ENCODE peak calls at places on chromosomes 1 and 21, in seven cellular contexts. One of them, this sample, is unnamed.
A peak's percentile ranks its signal among the peaks of the same experiment; 100 is the strongest.

GRCh38 chr1:25519624-25520023 is 23.8 kb upstream of the LDLRAP1 start:
- DNase-seq in colonic mucosa: no peak
- DNase-seq in fibroblast of pulmonary artery: peak; percentile 47
- DNase-seq in suprapubic skin: no peak
- DNase-seq in GM10248: no peak
- DNase-seq in heart right ventricle: no peak
- DNase-seq in uterus: no peak
- DNase-seq in this sample: no peak

GRCh38 chr1:157357111-157357510 is 195.2 kb downstream of the FCRL5 start:
- DNase-seq in heart right ventricle: peak; percentile 26
- DNase-seq in colonic mucosa: no peak
- DNase-seq in fibroblast of pulmonary artery: no peak
- DNase-seq in GM10248: no peak
- DNase-seq in suprapubic skin: no peak
- DNase-seq in uterus: no peak
- DNase-seq in this sample: no peak

GRCh38 chr1:46535063-46535462 is 16.4 kb downstream of the KNCN start:
- DNase-seq in GM10248: no peak
- DNase-seq in suprapubic skin: no peak
- DNase-seq in heart right ventricle: no peak
- DNase-seq in colonic mucosa: peak; percentile 51
- DNase-seq in uterus: no peak
- DNase-seq in fibroblast of pulmonary artery: no peak
- DNase-seq in this sample: peak; percentile 58

GRCh38 chr1:214386747-214387146 is 105.8 kb downstream of the SMYD2 start:
- DNase-seq in heart right ventricle: no peak
- DNase-seq in suprapubic skin: no peak
- DNase-seq in GM10248: no peak
- DNase-seq in uterus: no peak
- DNase-seq in colonic mucosa: no peak
- DNase-seq in fibroblast of pulmonary artery: peak; percentile 48
- DNase-seq in this sample: no peak

GRCh38 chr1:213572939-213573647 is 414.7 kb upstream of the PROX1 start:
- DNase-seq in colonic mucosa: peak; percentile 26
- DNase-seq in heart right ventricle: no peak
- DNase-seq in suprapubic skin: no peak
- DNase-seq in uterus: no peak
- DNase-seq in fibroblast of pulmonary artery: no peak
- DNase-seq in GM10248: no peak
- DNase-seq in this sample: no peak

GRCh38 chr21:28783641-28784185 is 209.0 kb downstream of the LTN1 start:
- DNase-seq in suprapubic skin: no peak
- DNase-seq in uterus: no peak
- DNase-seq in fibroblast of pulmonary artery: no peak
- DNase-seq in GM10248: no peak
- DNase-seq in colonic mucosa: no peak
- DNase-seq in heart right ventricle: no peak
- DNase-seq in this sample: no peak

GRCh38 chr1:108617008-108617723 is 43.7 kb downstream of the HENMT1 start:
- DNase-seq in suprapubic skin: no peak
- DNase-seq in colonic mucosa: no peak
- DNase-seq in fibroblast of pulmonary artery: no peak
- DNase-seq in uterus: no peak
- DNase-seq in GM10248: no peak
- DNase-seq in heart right ventricle: no peak
- DNase-seq in this sample: no peak

GRCh38 chr1:218703836-218704235 is 358.7 kb downstream of the TGFB2 start:
- DNase-seq in fibroblast of pulmonary artery: no peak
- DNase-seq in uterus: no peak
- DNase-seq in colonic mucosa: no peak
- DNase-seq in GM10248: no peak
- DNase-seq in suprapubic skin: no peak
- DNase-seq in heart right ventricle: no peak
- DNase-seq in this sample: no peak

GRCh38 chr1:170707959-170708666 is 44.2 kb downstream of the PRRX1 start:
- DNase-seq in colonic mucosa: no peak
- DNase-seq in GM10248: no peak
- DNase-seq in fibroblast of pulmonary artery: peak; percentile 93
- DNase-seq in suprapubic skin: no peak
- DNase-seq in heart right ventricle: no peak
- DNase-seq in uterus: no peak
- DNase-seq in this sample: no peak

GRCh38 chr1:232613752-232614381 is 16.1 kb downstream of the SIPA1L2 start:
- DNase-seq in heart right ventricle: no peak
- DNase-seq in fibroblast of pulmonary artery: peak; percentile 86
- DNase-seq in GM10248: no peak
- DNase-seq in uterus: no peak
- DNase-seq in colonic mucosa: no peak
- DNase-seq in suprapubic skin: no peak
- DNase-seq in this sample: no peak

GRCh38 chr1:67097305-67097704 is 37.5 kb downstream of the C1orf141 start:
- DNase-seq in heart right ventricle: no peak
- DNase-seq in GM10248: no peak
- DNase-seq in suprapubic skin: no peak
- DNase-seq in fibroblast of pulmonary artery: no peak
- DNase-seq in colonic mucosa: no peak
- DNase-seq in uterus: no peak
- DNase-seq in this sample: no peak

GRCh38 chr1:36703526-36704208 is 221.0 kb upstream of the CSF3R start:
- DNase-seq in GM10248: peak; percentile 87
- DNase-seq in uterus: peak; percentile 37
- DNase-seq in colonic mucosa: peak; percentile 67
- DNase-seq in heart right ventricle: peak; percentile 66
- DNase-seq in suprapubic skin: peak; percentile 24
- DNase-seq in fibroblast of pulmonary artery: peak; percentile 65
- DNase-seq in this sample: peak; percentile 80

GRCh38 chr1:3672231-3672970 is 20.1 kb downstream of the TP73 start:
- DNase-seq in fibroblast of pulmonary artery: no peak
- DNase-seq in heart right ventricle: no peak
- DNase-seq in GM10248: no peak
- DNase-seq in colonic mucosa: no peak
- DNase-seq in uterus: no peak
- DNase-seq in suprapubic skin: no peak
- DNase-seq in this sample: no peak

GRCh38 chr1:83857108-83857507 is 141.8 kb downstream of the TTLL7 start:
- DNase-seq in fibroblast of pulmonary artery: peak; percentile 46
- DNase-seq in colonic mucosa: no peak
- DNase-seq in suprapubic skin: no peak
- DNase-seq in heart right ventricle: no peak
- DNase-seq in GM10248: no peak
- DNase-seq in uterus: no peak
- DNase-seq in this sample: no peak

GRCh38 chr21:42377211-42377950 is 11.0 kb upstream of the TFF1 start:
- DNase-seq in heart right ventricle: no peak
- DNase-seq in fibroblast of pulmonary artery: no peak
- DNase-seq in suprapubic skin: no peak
- DNase-seq in colonic mucosa: no peak
- DNase-seq in uterus: no peak
- DNase-seq in GM10248: no peak
- DNase-seq in this sample: no peak

GRCh38 chr1:200699871-200700270 is 30.2 kb upstream of the DDX59 start:
- DNase-seq in heart right ventricle: no peak
- DNase-seq in fibroblast of pulmonary artery: no peak
- DNase-seq in GM10248: no peak
- DNase-seq in suprapubic skin: no peak
- DNase-seq in colonic mucosa: no peak
- DNase-seq in uterus: no peak
- DNase-seq in this sample: no peak

GRCh38 chr1:12219800-12220199 is 10.0 kb upstream of the VPS13D start:
- DNase-seq in uterus: no peak
- DNase-seq in colonic mucosa: no peak
- DNase-seq in GM10248: no peak
- DNase-seq in fibroblast of pulmonary artery: no peak
- DNase-seq in suprapubic skin: no peak
- DNase-seq in heart right ventricle: no peak
- DNase-seq in this sample: no peak

GRCh38 chr1:31532114-31532644 is 44.1 kb upstream of the TINAGL1 start:
- DNase-seq in uterus: no peak
- DNase-seq in fibroblast of pulmonary artery: no peak
- DNase-seq in suprapubic skin: no peak
- DNase-seq in colonic mucosa: no peak
- DNase-seq in GM10248: no peak
- DNase-seq in heart right ventricle: no peak
- DNase-seq in this sample: no peak

DNA sequence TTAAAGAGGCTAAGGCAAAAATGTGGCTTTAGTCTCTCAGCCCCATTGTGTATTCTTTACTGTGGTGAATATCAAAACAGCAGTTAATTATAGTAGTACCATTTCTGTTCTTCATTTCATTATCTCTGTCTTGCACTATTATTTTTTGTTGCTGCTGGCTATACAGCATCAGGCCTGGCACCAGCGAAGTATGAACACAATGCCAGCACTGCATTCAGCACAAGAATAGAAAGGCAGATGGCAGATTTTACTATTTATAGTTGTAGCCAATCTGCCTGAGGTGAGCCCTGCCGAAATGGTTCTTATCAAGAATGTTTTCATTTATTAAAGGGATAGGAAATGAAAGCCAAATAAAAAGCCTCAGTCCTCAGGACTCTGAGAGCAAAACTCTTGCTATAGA is 72.1 kb downstream of the GPR52 start:
- DNase-seq in uterus: no peak
- DNase-seq in GM10248: no peak
- DNase-seq in fibroblast of pulmonary artery: no peak
- DNase-seq in colonic mucosa: no peak
- DNase-seq in heart right ventricle: peak; percentile 22
- DNase-seq in suprapubic skin: no peak
- DNase-seq in this sample: no peak
- TF ChIP-seq CTCF in uterus: no peak
- TF ChIP-seq CTCF in GM10248: no peak
- TF ChIP-seq CTCF in fibroblast of pulmonary artery: no peak
- TF ChIP-seq CTCF in colonic mucosa: no peak
- TF ChIP-seq CTCF in heart right ventricle: no peak
- TF ChIP-seq CTCF in suprapubic skin: no peak
- TF ChIP-seq CTCF in this sample: no peak

DNA sequence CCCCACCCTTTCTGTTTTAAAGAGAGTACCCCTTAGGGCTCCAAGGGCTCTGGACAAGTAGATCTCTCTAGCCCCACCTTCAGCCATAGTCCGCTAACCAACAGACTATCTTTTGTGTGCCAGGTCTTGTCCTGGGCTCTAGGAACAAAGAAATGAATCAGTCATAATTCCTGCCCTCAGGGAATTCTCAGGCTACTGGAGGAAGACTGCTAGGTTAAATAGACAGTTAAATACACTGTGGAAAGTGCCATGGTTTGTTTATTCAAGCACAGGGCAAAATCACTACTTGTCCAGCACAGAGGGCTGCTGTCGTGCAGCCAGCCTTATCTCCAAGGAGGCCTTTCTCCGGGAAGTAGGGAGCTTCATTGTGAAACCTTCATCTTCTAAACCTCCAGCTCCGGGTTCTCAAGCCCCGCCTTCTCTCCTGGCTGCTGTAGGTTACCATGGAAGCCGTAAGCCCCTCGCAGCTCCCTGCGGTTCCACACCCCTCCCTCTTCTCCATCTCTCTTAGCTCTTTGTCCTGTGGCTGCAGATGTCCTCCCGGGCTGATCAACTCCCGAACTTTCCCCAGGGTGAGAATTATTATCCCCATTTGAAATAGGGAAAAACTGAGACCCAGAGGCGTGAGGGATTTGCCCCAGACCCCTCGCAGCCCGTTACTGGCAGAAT is 29.8 kb downstream of the SHISAL2A start:
- DNase-seq in heart right ventricle: no peak
- DNase-seq in suprapubic skin: no peak
- DNase-seq in GM10248: no peak
- DNase-seq in fibroblast of pulmonary artery: peak; percentile 70
- DNase-seq in colonic mucosa: no peak
- DNase-seq in uterus: no peak
- DNase-seq in this sample: no peak
- TF ChIP-seq CTCF in heart right ventricle: no peak
- TF ChIP-seq CTCF in suprapubic skin: no peak
- TF ChIP-seq CTCF in GM10248: no peak
- TF ChIP-seq CTCF in fibroblast of pulmonary artery: no peak
- TF ChIP-seq CTCF in colonic mucosa: no peak
- TF ChIP-seq CTCF in uterus: no peak
- TF ChIP-seq CTCF in this sample: no peak

DNA sequence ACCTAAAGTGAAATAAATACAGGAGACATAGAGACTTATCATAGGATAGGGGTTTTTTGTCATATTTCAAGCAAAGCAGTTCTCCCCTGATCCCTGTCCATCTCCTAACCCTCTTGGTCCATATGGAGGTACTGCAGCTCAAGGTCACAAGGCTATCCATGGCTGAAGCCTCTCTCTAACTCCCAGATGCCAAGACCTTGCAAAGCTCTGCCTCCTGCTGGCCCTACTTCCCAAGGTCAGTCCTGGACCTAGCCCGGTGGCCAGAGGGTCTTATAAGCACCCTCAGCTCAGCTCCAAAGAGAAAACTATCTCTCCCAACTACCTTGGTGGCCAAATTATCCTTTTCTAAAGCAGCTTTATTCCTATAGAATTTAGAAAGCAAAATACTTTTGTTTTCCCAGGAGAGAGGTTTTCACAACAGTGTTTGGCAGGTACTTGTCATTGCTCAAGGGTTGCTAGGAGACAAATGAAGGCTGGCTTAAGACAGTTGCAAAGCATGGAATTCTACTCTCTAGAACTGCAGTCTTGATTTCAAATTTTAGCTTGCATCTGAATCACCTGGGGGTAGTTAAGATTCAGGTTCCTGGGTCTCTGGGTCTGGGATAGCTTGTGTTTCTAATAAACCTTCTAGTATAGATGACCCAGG is 121.5 kb downstream of the XCL2 start:
- DNase-seq in fibroblast of pulmonary artery: peak; percentile 20
- DNase-seq in suprapubic skin: no peak
- DNase-seq in heart right ventricle: no peak
- DNase-seq in colonic mucosa: no peak
- DNase-seq in uterus: no peak
- DNase-seq in GM10248: no peak
- DNase-seq in this sample: no peak
- TF ChIP-seq CTCF in fibroblast of pulmonary artery: no peak
- TF ChIP-seq CTCF in suprapubic skin: no peak
- TF ChIP-seq CTCF in heart right ventricle: no peak
- TF ChIP-seq CTCF in colonic mucosa: no peak
- TF ChIP-seq CTCF in uterus: no peak
- TF ChIP-seq CTCF in GM10248: no peak
- TF ChIP-seq CTCF in this sample: no peak

GRCh38 chr1:53076721-53077598 is 14.9 kb downstream of the PODN start:
- DNase-seq in uterus: no peak
- DNase-seq in GM10248: no peak
- DNase-seq in heart right ventricle: no peak
- DNase-seq in fibroblast of pulmonary artery: no peak
- DNase-seq in colonic mucosa: no peak
- DNase-seq in suprapubic skin: peak; percentile 63
- DNase-seq in this sample: no peak

GRCh38 chr1:53074313-53075154 is 12.5 kb downstream of the PODN start:
- DNase-seq in GM10248: no peak
- DNase-seq in colonic mucosa: no peak
- DNase-seq in heart right ventricle: no peak
- DNase-seq in uterus: no peak
- DNase-seq in fibroblast of pulmonary artery: no peak
- DNase-seq in suprapubic skin: peak; percentile 67
- DNase-seq in this sample: no peak

GRCh38 chr1:53076165-53076564 is 14.2 kb downstream of the PODN start:
- DNase-seq in GM10248: no peak
- DNase-seq in uterus: no peak
- DNase-seq in heart right ventricle: no peak
- DNase-seq in fibroblast of pulmonary artery: no peak
- DNase-seq in colonic mucosa: no peak
- DNase-seq in suprapubic skin: peak; percentile 68
- DNase-seq in this sample: no peak

GRCh38 chr1:53075206-53075605 is 13.2 kb downstream of the PODN start:
- DNase-seq in heart right ventricle: no peak
- DNase-seq in colonic mucosa: no peak
- DNase-seq in uterus: no peak
- DNase-seq in suprapubic skin: peak; percentile 56
- DNase-seq in fibroblast of pulmonary artery: no peak
- DNase-seq in GM10248: no peak
- DNase-seq in this sample: no peak

GRCh38 chr1:53075761-53076163 is 13.7 kb downstream of the PODN start:
- DNase-seq in suprapubic skin: peak; percentile 47
- DNase-seq in colonic mucosa: no peak
- DNase-seq in fibroblast of pulmonary artery: no peak
- DNase-seq in GM10248: no peak
- DNase-seq in uterus: peak; percentile 25
- DNase-seq in heart right ventricle: no peak
- DNase-seq in this sample: no peak
- TF ChIP-seq CTCF in suprapubic skin: no peak
- TF ChIP-seq CTCF in colonic mucosa: no peak
- TF ChIP-seq CTCF in fibroblast of pulmonary artery: no peak
- TF ChIP-seq CTCF in GM10248: no peak
- TF ChIP-seq CTCF in uterus: no peak
- TF ChIP-seq CTCF in heart right ventricle: no peak
- TF ChIP-seq CTCF in this sample: no peak